ENCODE peak calls at places on chromosomes 5 and 9, in five cellular contexts. One of them, this sample, is unnamed.

GRCh38 chr5:38078161-38078560 is 180.2 kb upstream of the EGFLAM start:
- DNase-seq in NCI-H1092: no peak
- DNase-seq in A549: no peak
- DNase-seq in stimulated activated CD4-positive, alpha-beta T cell treated with anti-CD3 and anti-CD28 coated beads, TNF-alpha, amount 100 ng/mL, for 4 hours: no peak
- DNase-seq in memory B cell: no peak
- DNase-seq in this sample: no peak

GRCh38 chr9:70567511-70567910 is 153.1 kb upstream of the KLF9 start:
- DNase-seq in memory B cell: no peak
- DNase-seq in NCI-H1092: no peak
- DNase-seq in stimulated activated CD4-positive, alpha-beta T cell treated with anti-CD3 and anti-CD28 coated beads, TNF-alpha, amount 100 ng/mL, for 4 hours: no peak
- DNase-seq in A549: no peak
- DNase-seq in this sample: no peak

GRCh38 chr9:124286292-124286931 is 28.7 kb downstream of the NEK6 start:
- DNase-seq in stimulated activated CD4-positive, alpha-beta T cell treated with anti-CD3 and anti-CD28 coated beads, TNF-alpha, amount 100 ng/mL, for 4 hours: peak
- DNase-seq in NCI-H1092: no peak
- DNase-seq in memory B cell: peak
- DNase-seq in A549: peak
- DNase-seq in this sample: peak

GRCh38 chr9:22170162-22170932 is 161.2 kb upstream of the CDKN2B start:
- DNase-seq in stimulated activated CD4-positive, alpha-beta T cell treated with anti-CD3 and anti-CD28 coated beads, TNF-alpha, amount 100 ng/mL, for 4 hours: no peak
- DNase-seq in NCI-H1092: no peak
- DNase-seq in memory B cell: no peak
- DNase-seq in A549: peak
- DNase-seq in this sample: no peak

GRCh38 chr5:93141969-93142368 is 439.1 kb downstream of the NR2F1-AS1 start:
- DNase-seq in NCI-H1092: no peak
- DNase-seq in A549: no peak
- DNase-seq in stimulated activated CD4-positive, alpha-beta T cell treated with anti-CD3 and anti-CD28 coated beads, TNF-alpha, amount 100 ng/mL, for 4 hours: no peak
- DNase-seq in memory B cell: no peak
- DNase-seq in this sample: no peak

GRCh38 chr5:141855265-141856029 is 22.8 kb downstream of the PCDH1 start:
- DNase-seq in NCI-H1092: peak
- DNase-seq in A549: no peak
- DNase-seq in memory B cell: no peak
- DNase-seq in stimulated activated CD4-positive, alpha-beta T cell treated with anti-CD3 and anti-CD28 coated beads, TNF-alpha, amount 100 ng/mL, for 4 hours: no peak
- DNase-seq in this sample: no peak

GRCh38 chr5:538271-538771 is 14.1 kb upstream of the SLC9A3 start:
- DNase-seq in NCI-H1092: no peak
- DNase-seq in stimulated activated CD4-positive, alpha-beta T cell treated with anti-CD3 and anti-CD28 coated beads, TNF-alpha, amount 100 ng/mL, for 4 hours: no peak
- DNase-seq in A549: no peak
- DNase-seq in memory B cell: no peak
- DNase-seq in this sample: no peak

GRCh38 chr5:43874772-43875171 is 271.8 kb downstream of the NNT start:
- DNase-seq in memory B cell: no peak
- DNase-seq in A549: no peak
- DNase-seq in stimulated activated CD4-positive, alpha-beta T cell treated with anti-CD3 and anti-CD28 coated beads, TNF-alpha, amount 100 ng/mL, for 4 hours: no peak
- DNase-seq in NCI-H1092: no peak
- DNase-seq in this sample: no peak

GRCh38 chr9:126499911-126500599 is 113.7 kb upstream of the LMX1B start:
- DNase-seq in A549: peak
- DNase-seq in memory B cell: no peak
- DNase-seq in stimulated activated CD4-positive, alpha-beta T cell treated with anti-CD3 and anti-CD28 coated beads, TNF-alpha, amount 100 ng/mL, for 4 hours: no peak
- DNase-seq in NCI-H1092: no peak
- DNase-seq in this sample: no peak

GRCh38 chr9:77440057-77440456 is 208.1 kb downstream of the GNA14 start:
- DNase-seq in A549: no peak
- DNase-seq in stimulated activated CD4-positive, alpha-beta T cell treated with anti-CD3 and anti-CD28 coated beads, TNF-alpha, amount 100 ng/mL, for 4 hours: no peak
- DNase-seq in memory B cell: no peak
- DNase-seq in NCI-H1092: peak
- DNase-seq in this sample: no peak

GRCh38 chr9:101480386-101480785 is 44.8 kb upstream of the ALDOB start:
- DNase-seq in memory B cell: no peak
- DNase-seq in NCI-H1092: no peak
- DNase-seq in A549: no peak
- DNase-seq in stimulated activated CD4-positive, alpha-beta T cell treated with anti-CD3 and anti-CD28 coated beads, TNF-alpha, amount 100 ng/mL, for 4 hours: no peak
- DNase-seq in this sample: no peak

GRCh38 chr9:72734631-72735030 is 213.2 kb downstream of the TMC1 start:
- DNase-seq in memory B cell: no peak
- DNase-seq in A549: no peak
- DNase-seq in stimulated activated CD4-positive, alpha-beta T cell treated with anti-CD3 and anti-CD28 coated beads, TNF-alpha, amount 100 ng/mL, for 4 hours: no peak
- DNase-seq in NCI-H1092: no peak
- DNase-seq in this sample: no peak

GRCh38 chr9:133578524-133579230 is 30.5 kb downstream of the FAM163B start:
- DNase-seq in A549: no peak
- DNase-seq in NCI-H1092: no peak
- DNase-seq in stimulated activated CD4-positive, alpha-beta T cell treated with anti-CD3 and anti-CD28 coated beads, TNF-alpha, amount 100 ng/mL, for 4 hours: no peak
- DNase-seq in memory B cell: no peak
- DNase-seq in this sample: no peak

GRCh38 chr9:110257097-110257955 is 1.0 kb upstream of the TXN start:
- DNase-seq in stimulated activated CD4-positive, alpha-beta T cell treated with anti-CD3 and anti-CD28 coated beads, TNF-alpha, amount 100 ng/mL, for 4 hours: no peak
- DNase-seq in memory B cell: no peak
- DNase-seq in NCI-H1092: no peak
- DNase-seq in A549: no peak
- DNase-seq in this sample: no peak

GRCh38 chr5:125668904-125669303 is 754.3 kb upstream of the GRAMD2B start:
- DNase-seq in memory B cell: no peak
- DNase-seq in stimulated activated CD4-positive, alpha-beta T cell treated with anti-CD3 and anti-CD28 coated beads, TNF-alpha, amount 100 ng/mL, for 4 hours: no peak
- DNase-seq in NCI-H1092: no peak
- DNase-seq in A549: no peak
- DNase-seq in this sample: no peak

GRCh38 chr5:77180167-77181081 is 30.1 kb upstream of the PDE8B start:
- DNase-seq in memory B cell: no peak
- DNase-seq in NCI-H1092: no peak
- DNase-seq in A549: no peak
- DNase-seq in stimulated activated CD4-positive, alpha-beta T cell treated with anti-CD3 and anti-CD28 coated beads, TNF-alpha, amount 100 ng/mL, for 4 hours: no peak
- DNase-seq in this sample: no peak